ENCODE peak calls at places on chromosomes 3 and 15, in seven cellular contexts. A is EL; R is activated naive CD4-positive, alpha-beta T cell; V is GM19239; O is nucleus accumbens; G is AG20443; K is pons. M is an unnamed sample.
A peak's percentile ranks its signal among the peaks of the same experiment; 100 is the strongest.

GRCh38 chr3:158108596-158108995 is 1.3 kb upstream of the RSRC1 start:
- DNase-seq in K (no peak), G (no peak), R (no peak), O (no peak), V (no peak), A (no peak), M (no peak)

GRCh38 chr3:187744169-187745151 is 808 bp downstream of the BCL6 start:
- DNase-seq in K (peak; percentile 70), O (peak; percentile 59), G (peak; percentile 36), A (peak; percentile 58), V (no peak), R (peak; percentile 11), M (peak; percentile 41)

GRCh38 chr3:39870706-39871105 is 61.3 kb downstream of the MYRIP start:
- DNase-seq in A (peak; percentile 47), K (no peak), R (no peak), O (no peak), G (no peak), V (no peak), M (no peak)

GRCh38 chr3:24538891-24539290 is 44.2 kb upstream of the THRB start:
- DNase-seq in O (no peak), A (no peak), V (no peak), R (no peak), K (no peak), G (no peak), M (no peak)

GRCh38 chr3:64489361-64490044 is 198.3 kb downstream of the ADAMTS9 start:
- DNase-seq in V (no peak), G (no peak), K (no peak), O (no peak), A (no peak), R (no peak), M (peak; percentile 9)

GRCh38 chr3:128413413-128414205 is 53.1 kb downstream of the DNAJB8 start:
- DNase-seq in O (no peak), G (no peak), A (no peak), R (no peak), K (no peak), V (no peak), M (peak; percentile 54)

GRCh38 chr3:183278479-183279088 is 25.5 kb downstream of the B3GNT5 start:
- DNase-seq in R (no peak), O (no peak), K (no peak), V (no peak), A (no peak), G (no peak), M (no peak)

GRCh38 chr3:12998648-12999047 is 74.6 kb downstream of the IQSEC1 start:
- DNase-seq in G (no peak), A (no peak), R (no peak), K (no peak), O (no peak), V (no peak), M (no peak)

GRCh38 chr15:88769161-88769971 is 33.9 kb upstream of the ACAN start:
- DNase-seq in K (peak; percentile 31), V (no peak), O (no peak), G (peak; percentile 56), A (no peak), R (no peak), M (no peak)

M was measured in K562.